ENCODE peak calls at places on chromosomes 1 and 21, in six cellular contexts. One of them, this sample, is unnamed.

GRCh38 chr21:37155216-37155615 is 82.2 kb downstream of the TTC3 start:
- DNase-seq in CD4-positive, alpha-beta T cell: no peak
- DNase-seq in glutamatergic neuron: no peak
- DNase-seq in astrocyte: peak
- DNase-seq in stomach: no peak
- DNase-seq in HepG2: no peak
- DNase-seq in this sample: no peak

GRCh38 chr1:229844675-229845074 is 218.6 kb downstream of the URB2 start:
- DNase-seq in CD4-positive, alpha-beta T cell: no peak
- DNase-seq in glutamatergic neuron: no peak
- DNase-seq in astrocyte: no peak
- DNase-seq in stomach: peak
- DNase-seq in HepG2: no peak
- DNase-seq in this sample: no peak

GRCh38 chr21:15495965-15496364 is 233.8 kb upstream of the USP25 start:
- DNase-seq in CD4-positive, alpha-beta T cell: no peak
- DNase-seq in glutamatergic neuron: no peak
- DNase-seq in astrocyte: peak
- DNase-seq in stomach: no peak
- DNase-seq in HepG2: peak
- DNase-seq in this sample: no peak

GRCh38 chr1:167022384-167022783 is 33.3 kb downstream of the MAEL start:
- DNase-seq in CD4-positive, alpha-beta T cell: no peak
- DNase-seq in glutamatergic neuron: no peak
- DNase-seq in astrocyte: no peak
- DNase-seq in stomach: no peak
- DNase-seq in HepG2: no peak
- DNase-seq in this sample: no peak

GRCh38 chr1:5746611-5747427 is 245.4 kb downstream of the NPHP4 start:
- DNase-seq in CD4-positive, alpha-beta T cell: no peak
- DNase-seq in glutamatergic neuron: no peak
- DNase-seq in astrocyte: no peak
- DNase-seq in stomach: peak
- DNase-seq in HepG2: no peak
- DNase-seq in this sample: no peak

GRCh38 chr1:63935148-63935547 is 161.3 kb downstream of the ROR1 start:
- DNase-seq in CD4-positive, alpha-beta T cell: no peak
- DNase-seq in glutamatergic neuron: no peak
- DNase-seq in astrocyte: no peak
- DNase-seq in stomach: peak
- DNase-seq in HepG2: no peak
- DNase-seq in this sample: no peak

GRCh38 chr1:200368556-200368955 is 41.3 kb downstream of the ZNF281 start:
- DNase-seq in CD4-positive, alpha-beta T cell: no peak
- DNase-seq in glutamatergic neuron: no peak
- DNase-seq in astrocyte: no peak
- DNase-seq in stomach: no peak
- DNase-seq in HepG2: no peak
- DNase-seq in this sample: peak

GRCh38 chr21:42199488-42200463 is 19.2 kb upstream of the ABCG1 start:
- DNase-seq in CD4-positive, alpha-beta T cell: no peak
- DNase-seq in glutamatergic neuron: no peak
- DNase-seq in astrocyte: peak
- DNase-seq in stomach: no peak
- DNase-seq in HepG2: peak
- DNase-seq in this sample: peak

GRCh38 chr1:28512058-28512611 is 6.3 kb downstream of the RCC1 start:
- DNase-seq in CD4-positive, alpha-beta T cell: no peak
- DNase-seq in glutamatergic neuron: no peak
- DNase-seq in astrocyte: no peak
- DNase-seq in stomach: no peak
- DNase-seq in HepG2: no peak
- DNase-seq in this sample: no peak

GRCh38 chr1:6354659-6355317 is 38.8 kb downstream of the ACOT7 start:
- DNase-seq in CD4-positive, alpha-beta T cell: no peak
- DNase-seq in glutamatergic neuron: no peak
- DNase-seq in astrocyte: no peak
- DNase-seq in stomach: no peak
- DNase-seq in HepG2: no peak
- DNase-seq in this sample: no peak

GRCh38 chr1:23530089-23530749 is 814 bp downstream of the E2F2 start:
- DNase-seq in CD4-positive, alpha-beta T cell: peak
- DNase-seq in glutamatergic neuron: no peak
- DNase-seq in astrocyte: no peak
- DNase-seq in stomach: no peak
- DNase-seq in HepG2: no peak
- DNase-seq in this sample: no peak

GRCh38 chr1:113178522-113178921 is 105.5 kb downstream of the LRIG2 start:
- DNase-seq in CD4-positive, alpha-beta T cell: no peak
- DNase-seq in glutamatergic neuron: no peak
- DNase-seq in astrocyte: peak
- DNase-seq in stomach: no peak
- DNase-seq in HepG2: no peak
- DNase-seq in this sample: no peak
- TF ChIP-seq CTCF in CD4-positive, alpha-beta T cell: no peak
- TF ChIP-seq CTCF in glutamatergic neuron: no peak
- TF ChIP-seq CTCF in astrocyte: peak
- TF ChIP-seq CTCF in stomach: no peak
- TF ChIP-seq CTCF in HepG2: peak
- TF ChIP-seq CTCF in this sample: peak

GRCh38 chr1:151187205-151187604 is 2.8 kb downstream of the VPS72 start:
- DNase-seq in CD4-positive, alpha-beta T cell: no peak
- DNase-seq in glutamatergic neuron: no peak
- DNase-seq in astrocyte: no peak
- DNase-seq in stomach: no peak
- DNase-seq in HepG2: no peak
- DNase-seq in this sample: no peak

GRCh38 chr1:151189638-151190445 is at the start of gene VPS72:
- DNase-seq in CD4-positive, alpha-beta T cell: peak
- DNase-seq in glutamatergic neuron: peak
- DNase-seq in astrocyte: peak
- DNase-seq in stomach: peak
- DNase-seq in HepG2: peak
- DNase-seq in this sample: peak

GRCh38 chr1:151184211-151184610 is 5.8 kb downstream of the VPS72 start:
- DNase-seq in CD4-positive, alpha-beta T cell: no peak
- DNase-seq in glutamatergic neuron: no peak
- DNase-seq in astrocyte: no peak
- DNase-seq in stomach: no peak
- DNase-seq in HepG2: no peak
- DNase-seq in this sample: no peak
- TF ChIP-seq CTCF in CD4-positive, alpha-beta T cell: no peak
- TF ChIP-seq CTCF in glutamatergic neuron: no peak
- TF ChIP-seq CTCF in astrocyte: no peak
- TF ChIP-seq CTCF in stomach: no peak
- TF ChIP-seq CTCF in HepG2: no peak
- TF ChIP-seq CTCF in this sample: no peak

DNA sequence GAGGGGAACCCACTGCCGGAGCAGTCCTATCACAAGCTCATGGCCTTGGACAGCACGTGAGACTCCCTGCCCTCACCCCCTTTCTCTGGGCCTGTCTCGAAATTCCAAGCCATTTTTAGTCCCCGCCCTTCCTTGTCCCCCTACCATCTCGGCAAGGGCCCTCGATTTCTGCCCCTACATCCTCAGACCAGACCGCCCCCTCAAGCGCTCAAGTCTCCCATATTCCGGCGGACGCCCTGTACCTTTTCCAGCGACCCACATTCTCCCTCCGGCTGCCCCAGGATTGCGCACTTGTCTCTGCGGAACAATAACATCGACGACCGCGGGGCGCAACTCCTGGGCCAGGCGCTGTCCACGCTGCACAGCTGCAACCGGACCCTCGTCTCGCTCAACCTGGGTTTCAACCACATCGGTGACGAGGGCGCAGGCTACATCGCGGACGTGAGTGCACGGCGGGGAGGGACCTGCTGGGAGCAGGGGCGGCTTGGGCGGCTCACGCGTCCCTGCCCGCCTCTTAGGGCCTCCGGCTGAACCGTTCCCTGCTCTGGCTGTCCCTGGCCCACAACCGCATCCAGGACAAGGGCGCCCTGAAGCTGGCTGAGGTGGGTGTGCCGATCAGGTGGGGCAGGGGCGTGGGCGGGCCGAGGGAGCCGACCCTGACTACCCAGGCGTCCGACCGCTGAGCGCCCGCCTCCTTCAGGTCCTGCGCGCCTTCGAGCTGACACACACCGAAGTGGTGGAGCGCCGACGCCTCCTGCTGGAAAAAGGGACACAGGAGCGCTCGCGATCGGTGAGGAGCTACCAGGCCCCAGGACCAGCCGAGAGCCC is 7.0 kb downstream of the LRRC71 start:
- DNase-seq in CD4-positive, alpha-beta T cell: peak
- DNase-seq in glutamatergic neuron: peak
- DNase-seq in astrocyte: peak
- DNase-seq in stomach: peak
- DNase-seq in HepG2: peak
- DNase-seq in this sample: peak
- TF ChIP-seq CTCF in CD4-positive, alpha-beta T cell: peak
- TF ChIP-seq CTCF in glutamatergic neuron: peak
- TF ChIP-seq CTCF in astrocyte: peak
- TF ChIP-seq CTCF in stomach: peak
- TF ChIP-seq CTCF in HepG2: peak
- TF ChIP-seq CTCF in this sample: peak

GRCh38 chr1:143611159-143611558 is 360.6 kb downstream of the FAM72C start:
- DNase-seq in CD4-positive, alpha-beta T cell: no peak
- DNase-seq in glutamatergic neuron: peak
- DNase-seq in astrocyte: no peak
- DNase-seq in stomach: no peak
- DNase-seq in HepG2: no peak
- DNase-seq in this sample: no peak
- TF ChIP-seq CTCF in CD4-positive, alpha-beta T cell: no peak
- TF ChIP-seq CTCF in glutamatergic neuron: peak
- TF ChIP-seq CTCF in astrocyte: no peak
- TF ChIP-seq CTCF in stomach: no peak
- TF ChIP-seq CTCF in HepG2: no peak
- TF ChIP-seq CTCF in this sample: no peak

DNA sequence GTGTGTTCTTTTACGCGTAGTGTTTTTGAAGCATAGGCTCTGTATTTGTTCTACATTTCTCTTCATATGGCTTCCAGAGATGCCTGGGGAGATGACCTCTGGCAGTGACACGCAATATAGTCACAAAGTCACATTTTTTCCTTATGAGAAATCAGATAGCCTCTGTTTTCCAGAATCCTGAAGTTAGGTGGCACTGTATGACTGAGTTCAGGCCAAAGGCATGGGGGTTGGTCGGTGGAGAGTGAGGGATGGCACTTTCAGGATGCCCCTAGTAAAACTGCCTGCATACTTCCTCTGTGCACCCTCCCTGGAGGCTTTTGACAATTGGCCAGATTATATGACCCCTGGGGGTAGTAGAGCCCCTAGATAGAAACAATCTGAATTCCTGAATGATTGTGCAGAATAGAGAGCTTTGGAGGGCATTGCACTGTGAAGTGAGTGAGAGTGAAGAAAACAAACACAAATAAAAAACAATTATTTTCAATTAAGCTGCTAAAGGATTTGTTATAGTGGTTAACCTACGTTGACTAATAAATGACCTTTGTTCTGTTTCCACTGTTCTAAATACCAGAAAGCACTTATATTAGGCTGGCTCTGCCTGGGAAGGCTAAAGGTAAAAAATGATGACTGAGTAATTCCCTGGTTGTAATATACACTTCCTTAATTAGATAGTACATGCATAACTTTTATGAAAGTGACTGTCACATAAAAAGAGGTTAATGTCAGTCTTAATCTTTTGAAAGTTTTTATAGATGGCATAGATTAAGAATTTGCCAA is 1660.8 kb downstream of the PLA2G4A start:
- DNase-seq in CD4-positive, alpha-beta T cell: no peak
- DNase-seq in glutamatergic neuron: no peak
- DNase-seq in astrocyte: peak
- DNase-seq in stomach: no peak
- DNase-seq in HepG2: no peak
- DNase-seq in this sample: no peak
- TF ChIP-seq CTCF in CD4-positive, alpha-beta T cell: no peak
- TF ChIP-seq CTCF in glutamatergic neuron: no peak
- TF ChIP-seq CTCF in astrocyte: no peak
- TF ChIP-seq CTCF in stomach: no peak
- TF ChIP-seq CTCF in HepG2: no peak
- TF ChIP-seq CTCF in this sample: peak

GRCh38 chr1:8814870-8815269 is 2.6 kb downstream of the RERE start:
- DNase-seq in CD4-positive, alpha-beta T cell: no peak
- DNase-seq in glutamatergic neuron: peak
- DNase-seq in astrocyte: no peak
- DNase-seq in stomach: no peak
- DNase-seq in HepG2: no peak
- DNase-seq in this sample: no peak
- TF ChIP-seq CTCF in CD4-positive, alpha-beta T cell: no peak
- TF ChIP-seq CTCF in glutamatergic neuron: no peak
- TF ChIP-seq CTCF in astrocyte: no peak
- TF ChIP-seq CTCF in stomach: peak
- TF ChIP-seq CTCF in HepG2: peak
- TF ChIP-seq CTCF in this sample: no peak

DNA sequence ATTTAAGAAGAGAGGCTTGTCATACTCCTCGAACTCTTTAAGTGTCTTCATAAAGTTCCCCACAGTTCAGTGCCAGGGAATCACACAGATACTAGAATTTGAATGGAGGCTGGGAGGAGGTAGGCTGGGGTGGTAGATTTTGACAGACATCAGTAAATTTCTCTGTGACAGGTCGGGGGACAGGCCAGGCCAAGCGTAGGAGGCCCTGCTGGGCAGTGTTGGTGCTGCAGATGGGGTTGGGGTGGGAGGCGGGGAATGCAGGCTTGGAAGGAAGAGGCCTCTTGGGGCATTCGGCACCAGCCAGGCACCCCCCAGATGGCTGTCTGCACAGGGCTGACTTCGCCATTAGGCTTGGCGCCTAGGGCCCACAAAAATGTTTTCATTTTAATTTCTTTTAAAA is 84.0 kb downstream of the MAN1C1 start:
- DNase-seq in CD4-positive, alpha-beta T cell: no peak
- DNase-seq in glutamatergic neuron: peak
- DNase-seq in astrocyte: no peak
- DNase-seq in stomach: no peak
- DNase-seq in HepG2: no peak
- DNase-seq in this sample: no peak
- TF ChIP-seq CTCF in CD4-positive, alpha-beta T cell: no peak
- TF ChIP-seq CTCF in glutamatergic neuron: peak
- TF ChIP-seq CTCF in astrocyte: no peak
- TF ChIP-seq CTCF in stomach: no peak
- TF ChIP-seq CTCF in HepG2: no peak
- TF ChIP-seq CTCF in this sample: no peak

GRCh38 chr1:11285883-11286734 is 13.1 kb downstream of the UBIAD1 start:
- DNase-seq in CD4-positive, alpha-beta T cell: no peak
- DNase-seq in glutamatergic neuron: no peak
- DNase-seq in astrocyte: no peak
- DNase-seq in stomach: no peak
- DNase-seq in HepG2: no peak
- DNase-seq in this sample: no peak
- TF ChIP-seq CTCF in CD4-positive, alpha-beta T cell: peak
- TF ChIP-seq CTCF in glutamatergic neuron: peak
- TF ChIP-seq CTCF in astrocyte: peak
- TF ChIP-seq CTCF in stomach: no peak
- TF ChIP-seq CTCF in HepG2: peak
- TF ChIP-seq CTCF in this sample: peak